ENCODE peak calls at places on chromosome 1, in four cellular contexts. B, H, S and G are unnamed samples.

GRCh38 chr1:9687120-9687875 is 35.8 kb downstream of the PIK3CD start:
- DNase-seq in S (no peak), B (no peak), H (peak), G (peak)

GRCh38 chr1:1470626-1471388 is 758 bp upstream of the ATAD3B start:
- DNase-seq in S (no peak), B (no peak), H (no peak), G (no peak)

GRCh38 chr1:26307363-26307781 is 936 bp upstream of the UBXN11 start:
- DNase-seq in H (no peak), B (no peak), S (no peak), G (no peak)

GRCh38 chr1:155177192-155177917 is 3.7 kb downstream of the TRIM46 start:
- DNase-seq in S (no peak), B (no peak), H (no peak), G (no peak)

GRCh38 chr1:168717906-168718891 is 10.8 kb downstream of the DPT start:
- DNase-seq in H (no peak), B (no peak), S (no peak), G (no peak)

GRCh38 chr1:201205036-201205435 is 14.4 kb downstream of the IGFN1 start:
- DNase-seq in H (no peak), B (no peak), S (no peak), G (no peak)

GRCh38 chr1:85998105-85998504 is 158.5 kb downstream of the COL24A1 start:
- DNase-seq in B (no peak), S (no peak), H (no peak), G (no peak)

GRCh38 chr1:203508463-203508862 is 14.5 kb downstream of the OPTC start:
- DNase-seq in S (no peak), B (no peak), H (no peak), G (no peak)

GRCh38 chr1:43067856-43068751 is 104.0 kb downstream of the EBNA1BP2 start:
- DNase-seq in H (no peak), B (no peak), S (no peak), G (no peak)

GRCh38 chr1:175287377-175287776 is 94.8 kb upstream of the KIAA0040 start:
- DNase-seq in S (no peak), B (peak), H (peak), G (peak)

GRCh38 chr1:12505639-12506311 is 112.2 kb downstream of the DHRS3 start:
- DNase-seq in S (no peak), B (no peak), H (no peak), G (no peak)

GRCh38 chr1:85581138-85581801 is 709 bp downstream of the CCN1 start:
- DNase-seq in B (no peak), H (peak), S (no peak), G (peak)

GRCh38 chr1:200890818-200891773 is 3.6 kb upstream of the INAVA start:
- DNase-seq in S (no peak), B (no peak), H (peak), G (no peak)

GRCh38 chr1:85992756-85993155 is 163.8 kb downstream of the COL24A1 start:
- DNase-seq in H (peak), B (peak), S (no peak), G (peak)

GRCh38 chr1:23577056-23577985 is 18.0 kb upstream of the ID3 start:
- DNase-seq in S (no peak), H (peak), B (peak), G (peak)